ENCODE peak calls at places on chromosomes 2 and 18, in six cellular contexts. U is GM23338, M is OCI-LY7, E is GM23248, N is MM.1S, F is HCT116. Y is an unnamed sample.

GRCh38 chr18:56000041-56000440 is 412.0 kb upstream of the TCF4 start:
- DNase-seq in U (no peak), M (no peak), N (no peak), E (peak; percentile 53), F (no peak), Y (no peak)

GRCh38 chr18:58829263-58829662 is 35.4 kb upstream of the ZNF532 start:
- DNase-seq in M (no peak), F (no peak), E (no peak), U (no peak), N (no peak), Y (no peak)

GRCh38 chr2:151302879-151303278 is 13.4 kb upstream of the NMI start:
- DNase-seq in N (no peak), E (peak; percentile 92), M (no peak), F (no peak), U (no peak), Y (no peak)

GRCh38 chr2:174236429-174236828 is 11.9 kb downstream of the OLA1 start:
- DNase-seq in F (no peak), E (no peak), U (no peak), M (no peak), N (no peak), Y (no peak)

GRCh38 chr2:106075038-106075437 is 119.1 kb downstream of the UXS1 start:
- DNase-seq in M (no peak), E (peak; percentile 29), F (no peak), N (no peak), U (no peak), Y (no peak)

GRCh38 chr2:12428786-12429185 is 287.9 kb upstream of the TRIB2 start:
- DNase-seq in N (no peak), F (no peak), M (no peak), E (no peak), U (peak; percentile 4), Y (no peak)

GRCh38 chr18:42048150-42048549 is 93.1 kb downstream of the PIK3C3 start:
- DNase-seq in E (peak; percentile 96), M (no peak), F (no peak), N (no peak), U (no peak), Y (no peak)

GRCh38 chr2:178761759-178762371 is 45.4 kb downstream of the TTN start:
- DNase-seq in E (peak; percentile 72), M (peak; percentile 67), F (peak; percentile 42), N (peak; percentile 76), U (peak; percentile 83), Y (peak; percentile 83)

GRCh38 chr2:181188605-181189004 is 208.2 kb downstream of the UBE2E3 start:
- DNase-seq in F (no peak), N (no peak), E (no peak), M (no peak), U (no peak), Y (no peak)

GRCh38 chr2:72291059-72291458 is 143.4 kb upstream of the CYP26B1 start:
- DNase-seq in E (peak; percentile 52), M (no peak), U (no peak), N (no peak), F (no peak), Y (peak; percentile 30)

GRCh38 chr2:67322361-67323001 is 74.7 kb upstream of the ETAA1 start:
- DNase-seq in M (no peak), F (peak; percentile 47), N (peak; percentile 57), E (peak; percentile 54), U (peak; percentile 72), Y (peak; percentile 54)

GRCh38 chr2:42872736-42873135 is 80.4 kb upstream of the HAAO start:
- DNase-seq in E (peak; percentile 73), U (no peak), F (no peak), N (no peak), M (no peak), Y (no peak)

GRCh38 chr2:152827944-152828343 is 109.5 kb downstream of the ARL6IP6 start:
- DNase-seq in F (no peak), N (no peak), E (no peak), M (no peak), U (no peak), Y (no peak)

GRCh38 chr2:39401319-39401718 is 35.8 kb downstream of the MAP4K3 start:
- DNase-seq in U (no peak), E (no peak), N (no peak), M (no peak), F (no peak), Y (no peak)

GRCh38 chr18:74179623-74180199 is 31.4 kb downstream of the TIMM21 start:
- DNase-seq in E (no peak), F (no peak), U (no peak), N (no peak), M (no peak), Y (no peak)

GRCh38 chr2:168323456-168324058 is 76.2 kb upstream of the STK39 start:
- DNase-seq in N (no peak), M (no peak), E (no peak), F (no peak), U (peak; percentile 51), Y (no peak)

GRCh38 chr2:66930499-66931165 is 466.5 kb upstream of the ETAA1 start:
- DNase-seq in N (no peak), F (no peak), U (no peak), E (peak; percentile 7), M (no peak), Y (no peak)

GRCh38 chr18:36402765-36403396 is 105.4 kb downstream of the FHOD3 start:
- DNase-seq in F (no peak), E (peak; percentile 91), N (no peak), U (peak; percentile 46), M (no peak), Y (no peak)

GRCh38 chr2:149413487-149413886 is 83.1 kb downstream of the LYPD6 start:
- DNase-seq in N (no peak), U (no peak), F (no peak), M (no peak), E (no peak), Y (no peak)

GRCh38 chr2:241733391-241734207 is 831 bp upstream of the D2HGDH start:
- DNase-seq in F (no peak), E (no peak), M (no peak), N (no peak), U (no peak), Y (peak; percentile 43)

GRCh38 chr2:237072067-237072931 is 13.4 kb upstream of the COPS8 start:
- DNase-seq in E (peak; percentile 71), M (peak; percentile 59), N (peak; percentile 40), U (peak; percentile 81), F (peak; percentile 19), Y (peak; percentile 82)

GRCh38 chr2:40197121-40197520 is 254.8 kb downstream of the SLC8A1 start:
- DNase-seq in F (no peak), U (no peak), M (no peak), E (no peak), N (no peak), Y (no peak)

GRCh38 chr2:196487426-196487825 is 152.1 kb upstream of the CCDC150 start:
- DNase-seq in E (peak; percentile 79), N (no peak), M (no peak), F (no peak), U (no peak), Y (no peak)
- H3K27ac ChIP-seq in E (peak overlapping the region; percentile 56), N (no peak overlapping the region), M (no peak overlapping the region), F (no peak overlapping the region), U (no peak overlapping the region), Y (no peak overlapping the region)

GRCh38 chr2:164515746-164516145 is 105.5 kb downstream of the GRB14 start:
- DNase-seq in N (no peak), M (no peak), E (no peak), F (no peak), U (no peak), Y (no peak)

GRCh38 chr2:164510895-164511294 is 110.4 kb downstream of the GRB14 start:
- DNase-seq in F (no peak), U (no peak), N (no peak), E (no peak), M (no peak), Y (no peak)

GRCh38 chr2:164514491-164514890 is 106.8 kb downstream of the GRB14 start:
- DNase-seq in N (no peak), F (no peak), M (no peak), U (no peak), E (peak; percentile 5), Y (no peak)

GRCh38 chr2:164515030-164515429 is 106.3 kb downstream of the GRB14 start:
- DNase-seq in E (no peak), U (no peak), N (no peak), F (no peak), M (no peak), Y (no peak)

DNA sequence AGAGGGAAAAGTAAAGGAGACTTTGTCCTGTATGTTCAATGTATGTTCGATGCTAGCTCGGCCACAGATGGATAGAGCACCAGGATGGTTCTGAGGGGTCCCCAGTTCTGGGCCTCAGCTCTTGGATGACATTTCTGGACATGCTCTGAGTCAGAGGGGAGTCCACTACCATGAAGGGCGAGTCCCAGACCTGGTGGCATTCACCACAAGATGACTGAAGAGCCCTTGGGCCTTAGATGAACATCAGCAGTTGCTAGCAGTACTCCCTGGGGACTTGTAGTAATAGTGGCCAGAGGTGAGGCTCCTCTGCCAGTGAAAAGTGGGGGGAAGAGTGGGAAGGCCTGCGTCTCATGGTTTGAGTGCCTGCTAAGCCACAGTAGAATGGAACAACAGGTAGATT is 109.5 kb downstream of the GRB14 start:
- DNase-seq in E (no peak), M (no peak), U (no peak), F (no peak), N (no peak), Y (no peak)
- H3K9me2 ChIP-seq in E (no peaks in the 10 kb centered on the region), M (no peaks in the 10 kb centered on the region), U (peaks cover 5% of the 10 kb centered on the region), F (no peaks in the 10 kb centered on the region), N (no peaks in the 10 kb centered on the region), Y (no peaks in the 10 kb centered on the region)

DNA sequence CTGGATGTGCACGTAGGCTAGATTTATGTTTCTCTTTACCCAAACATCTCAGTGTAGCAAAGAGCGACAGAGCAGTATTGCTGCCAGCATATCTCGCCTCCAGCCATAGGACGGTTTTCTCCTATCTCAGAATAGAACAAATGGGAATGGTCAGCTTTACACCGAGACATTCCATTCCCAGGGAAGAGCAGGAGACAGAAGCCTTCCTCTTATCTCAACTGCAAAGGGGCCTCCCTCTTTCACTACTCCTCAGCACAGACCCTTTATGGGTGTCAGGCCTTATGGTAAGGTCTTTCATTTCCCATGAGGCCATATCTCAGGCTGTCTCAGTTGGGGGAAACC is 19.2 kb upstream of the TMBIM1 start:
- DNase-seq in U (no peak), M (no peak), E (no peak), N (no peak), F (no peak), Y (no peak)
- H3K27ac ChIP-seq in U (no peak overlapping the region), M (no peak overlapping the region), E (no peak overlapping the region), N (no peak overlapping the region), F (no peak overlapping the region), Y (no peak overlapping the region)

GRCh38 chr2:30026091-30027055 is 105.0 kb upstream of the ALK start:
- DNase-seq in E (peak; percentile 97), M (peak; percentile 20), U (peak; percentile 75), F (peak; percentile 4), N (no peak), Y (peak; percentile 69)
- H3K9me2 ChIP-seq in E (no peaks in the 10 kb centered on the region), M (no peaks in the 10 kb centered on the region), U (peaks cover 3% of the 10 kb centered on the region), F (no peaks in the 10 kb centered on the region), N (no peaks in the 10 kb centered on the region), Y (no peaks in the 10 kb centered on the region)

GRCh38 chr2:70958759-70959158 is 19.7 kb upstream of the ANKRD53 start:
- DNase-seq in F (no peak), E (no peak), U (no peak), N (no peak), M (no peak), Y (no peak)
- H3K27ac ChIP-seq in F (no peak overlapping the region), E (no peak overlapping the region), U (no peak overlapping the region), N (no peak overlapping the region), M (no peak overlapping the region), Y (no peak overlapping the region)

Y was measured in Karpas-422.